ENCODE peak calls at places on chromosomes 1 and 21, in four cellular contexts. T is GM12878, J is K562, Q is HepG2. B is an unnamed sample.

GRCh38 chr1:30522031-30523004 is 201.1 kb downstream of the MATN1 start:
- DNase-seq in T (no peak), J (no peak), Q (no peak), B (no peak)

GRCh38 chr21:44485254-44485793 is 30.0 kb downstream of the LRRC3 start:
- DNase-seq in T (no peak), J (peak), Q (no peak), B (no peak)

GRCh38 chr1:220843481-220844011 is 35.7 kb upstream of the HLX start:
- DNase-seq in T (no peak), J (no peak), Q (no peak), B (no peak)

GRCh38 chr1:190169311-190170067 is 308.2 kb downstream of the BRINP3 start:
- DNase-seq in T (no peak), J (no peak), Q (no peak), B (no peak)

GRCh38 chr1:203090667-203091320 is 5.0 kb upstream of the MYOG start:
- DNase-seq in T (no peak), J (no peak), Q (no peak), B (no peak)

GRCh38 chr1:39819091-39819812 is 30.6 kb upstream of the BMP8B start:
- DNase-seq in T (no peak), J (no peak), Q (no peak), B (no peak)

GRCh38 chr1:23563003-23563402 is 3.7 kb upstream of the ID3 start:
- DNase-seq in T (no peak), J (no peak), Q (no peak), B (no peak)

GRCh38 chr1:181767001-181767708 is 283.8 kb downstream of the CACNA1E start:
- DNase-seq in T (no peak), J (no peak), Q (no peak), B (no peak)

GRCh38 chr1:151981178-151981525 is 12.5 kb downstream of the S100A10 start:
- DNase-seq in T (no peak), J (no peak), Q (no peak), B (no peak)

GRCh38 chr1:26021647-26022403 is at the start of gene EXTL1:
- DNase-seq in T (no peak), J (no peak), Q (no peak), B (peak)

GRCh38 chr21:14527690-14528652 is 18.1 kb downstream of the SAMSN1 start:
- DNase-seq in T (no peak), J (no peak), Q (no peak), B (no peak)

GRCh38 chr1:203122159-203122558 is 5.4 kb upstream of the ADORA1 start:
- DNase-seq in T (no peak), J (no peak), Q (no peak), B (no peak)

GRCh38 chr1:58874757-58875755 is 91.2 kb upstream of the JUN start:
- DNase-seq in T (no peak), J (no peak), Q (peak), B (no peak)

GRCh38 chr21:33270986-33271385 is 4.8 kb downstream of the IL10RB start:
- DNase-seq in T (no peak), J (no peak), Q (no peak), B (no peak)

GRCh38 chr1:238088891-238089290 is 198.2 kb upstream of the ZP4 start:
- DNase-seq in T (no peak), J (no peak), Q (no peak), B (no peak)

GRCh38 chr1:8728464-8728863 is 89.0 kb downstream of the RERE start:
- DNase-seq in T (no peak), J (no peak), Q (no peak), B (no peak)

GRCh38 chr1:208261874-208262273 is 17.7 kb upstream of the PLXNA2 start:
- DNase-seq in T (no peak), J (no peak), Q (no peak), B (no peak)

GRCh38 chr1:198528376-198528775 is 12.1 kb downstream of the ATP6V1G3 start:
- DNase-seq in T (no peak), J (no peak), Q (no peak), B (no peak)

GRCh38 chr1:64960731-64961130 is 5.6 kb downstream of the JAK1 start:
- DNase-seq in T (peak), J (no peak), Q (no peak), B (no peak)

GRCh38 chr1:68173283-68174172 is 58.8 kb downstream of the WLS start:
- DNase-seq in T (no peak), J (no peak), Q (no peak), B (no peak)

GRCh38 chr1:67304023-67304422 is 3.6 kb upstream of the IL12RB2 start:
- DNase-seq in T (no peak), J (no peak), Q (no peak), B (no peak)

GRCh38 chr1:201560328-201561194 is 21.6 kb downstream of the NAV1 start:
- DNase-seq in T (no peak), J (no peak), Q (no peak), B (no peak)

GRCh38 chr1:43592974-43593683 is 56.8 kb upstream of the KDM4A start:
- DNase-seq in T (no peak), J (no peak), Q (no peak), B (no peak)

GRCh38 chr1:186212574-186213224 is 162.4 kb downstream of the TPR start:
- DNase-seq in T (no peak), J (peak), Q (peak), B (peak)

GRCh38 chr1:19978143-19978542 is 1.3 kb downstream of the PLA2G2A start:
- DNase-seq in T (no peak), J (no peak), Q (no peak), B (no peak)

GRCh38 chr1:94283462-94283861 is 46.1 kb upstream of the ARHGAP29 start:
- DNase-seq in T (no peak), J (no peak), Q (no peak), B (no peak)

GRCh38 chr1:17633654-17634053 is 94.2 kb downstream of the ARHGEF10L start:
- DNase-seq in T (no peak), J (peak), Q (no peak), B (no peak)

GRCh38 chr1:41917835-41918449 is 780 bp downstream of the HIVEP3 start:
- DNase-seq in T (no peak), J (no peak), Q (no peak), B (peak)

GRCh38 chr1:203147376-203147775 is 19.9 kb downstream of the ADORA1 start:
- DNase-seq in T (no peak), J (no peak), Q (no peak), B (no peak)

DNA sequence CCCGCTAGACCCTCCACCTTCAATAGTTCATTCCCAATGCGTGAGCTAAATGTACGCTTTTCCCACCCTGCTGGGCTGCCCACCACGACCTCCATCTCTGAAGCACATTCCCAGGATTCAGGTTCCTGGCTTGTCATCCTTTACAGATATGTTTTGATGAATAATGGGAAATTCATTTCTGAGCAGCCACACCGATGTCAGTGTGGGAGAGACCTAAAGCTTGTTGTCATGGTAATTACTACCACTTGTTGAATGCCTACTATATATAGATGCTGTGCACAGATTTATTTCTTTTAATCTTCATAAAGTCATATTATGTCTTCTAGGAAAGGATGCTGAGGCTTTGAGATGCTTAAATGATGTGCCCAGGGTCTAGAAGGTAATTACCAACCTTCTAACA is 8.0 kb downstream of the RCSD1 start:
- DNase-seq in T (no peak), J (no peak), Q (no peak), B (no peak)
- TF ChIP-seq FOXM1 in T (no peak), J (no peak), Q (no peak), B (no peak)

GRCh38 chr21:25421327-25422028 is 185.8 kb downstream of the MRPL39 start:
- DNase-seq in T (peak), J (no peak), Q (no peak), B (peak)
- TF ChIP-seq FOXK2 in T (no peak), J (no peak), Q (no peak), B (no peak)

GRCh38 chr1:10730985-10731384 is 65.5 kb downstream of the CASZ1 start:
- DNase-seq in T (no peak), J (no peak), Q (peak), B (no peak)
- TF ChIP-seq FOXM1 in T (no peak), J (no peak), Q (no peak), B (no peak)

DNA sequence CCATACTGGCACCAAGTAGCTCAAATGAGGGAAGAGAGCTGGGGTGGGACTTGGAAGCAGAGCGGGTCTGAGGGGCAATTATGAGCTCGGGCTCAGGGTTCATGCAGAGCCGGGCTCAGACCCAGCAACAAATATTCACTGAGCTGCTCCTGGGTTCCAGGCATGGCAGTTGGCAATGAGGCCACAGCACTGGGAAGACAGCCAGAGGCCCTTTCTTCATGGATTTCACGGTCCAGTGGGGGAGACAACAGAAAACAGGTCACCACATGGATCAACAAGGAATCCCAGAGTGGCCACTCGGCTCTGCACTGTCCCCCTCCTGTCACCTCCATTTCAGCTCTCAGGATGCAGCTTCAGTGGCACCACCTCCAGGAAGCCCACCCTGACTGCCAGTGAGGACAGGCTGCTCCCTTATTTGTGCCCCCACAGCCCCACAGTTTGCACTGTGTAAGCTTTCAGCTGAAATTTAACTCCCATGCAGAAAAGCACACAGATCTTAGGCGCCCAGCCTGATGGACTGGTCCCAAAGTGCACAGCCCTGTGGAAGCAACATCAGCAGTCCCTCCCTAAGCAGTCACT is 22.4 kb downstream of the ARHGEF19 start:
- DNase-seq in T (no peak), J (no peak), Q (no peak), B (no peak)
- TF ChIP-seq FOXK2 in T (no peak), J (no peak), Q (no peak), B (no peak)